ENCODE peak calls at places on chromosomes 13 and 19, in nine cellular contexts. One of them, this sample, is unnamed.

GRCh38 chr19:46482645-46483044 is 11.3 kb upstream of the PNMA8A start:
- DNase-seq in cardiac muscle cell: peak
- DNase-seq in activated B cell treated with CpG ODN at 0.5 μM for 24 hours: no peak
- DNase-seq in astrocyte of the cerebellum: no peak
- DNase-seq in astrocyte of the spinal cord: no peak
- DNase-seq in osteocyte: no peak
- DNase-seq in RWPE1: no peak
- DNase-seq in breast epithelium: no peak
- DNase-seq in omental fat pad: no peak
- DNase-seq in this sample: no peak

GRCh38 chr13:114248011-114248410 is 13.3 kb downstream of the CDC16 start:
- DNase-seq in cardiac muscle cell: no peak
- DNase-seq in activated B cell treated with CpG ODN at 0.5 μM for 24 hours: no peak
- DNase-seq in astrocyte of the cerebellum: peak
- DNase-seq in astrocyte of the spinal cord: peak
- DNase-seq in osteocyte: no peak
- DNase-seq in RWPE1: no peak
- DNase-seq in breast epithelium: no peak
- DNase-seq in omental fat pad: no peak
- DNase-seq in this sample: no peak

GRCh38 chr13:73399347-73400216 is 340.8 kb downstream of the KLF5 start:
- DNase-seq in cardiac muscle cell: no peak
- DNase-seq in activated B cell treated with CpG ODN at 0.5 μM for 24 hours: no peak
- DNase-seq in astrocyte of the cerebellum: no peak
- DNase-seq in astrocyte of the spinal cord: no peak
- DNase-seq in osteocyte: no peak
- DNase-seq in RWPE1: no peak
- DNase-seq in breast epithelium: no peak
- DNase-seq in omental fat pad: no peak
- DNase-seq in this sample: no peak

GRCh38 chr13:113664751-113665581 is 2.1 kb upstream of the GRK1 start:
- DNase-seq in cardiac muscle cell: no peak
- DNase-seq in activated B cell treated with CpG ODN at 0.5 μM for 24 hours: peak
- DNase-seq in astrocyte of the cerebellum: no peak
- DNase-seq in astrocyte of the spinal cord: no peak
- DNase-seq in osteocyte: no peak
- DNase-seq in RWPE1: no peak
- DNase-seq in breast epithelium: peak
- DNase-seq in omental fat pad: no peak
- DNase-seq in this sample: peak

GRCh38 chr13:91817250-91817649 is 418.8 kb downstream of the GPC5 start:
- DNase-seq in cardiac muscle cell: peak
- DNase-seq in activated B cell treated with CpG ODN at 0.5 μM for 24 hours: no peak
- DNase-seq in astrocyte of the cerebellum: no peak
- DNase-seq in astrocyte of the spinal cord: peak
- DNase-seq in osteocyte: no peak
- DNase-seq in RWPE1: no peak
- DNase-seq in breast epithelium: no peak
- DNase-seq in omental fat pad: no peak
- DNase-seq in this sample: no peak

GRCh38 chr13:100362371-100362770 is 226.2 kb downstream of the GGACT start:
- DNase-seq in cardiac muscle cell: no peak
- DNase-seq in activated B cell treated with CpG ODN at 0.5 μM for 24 hours: no peak
- DNase-seq in astrocyte of the cerebellum: no peak
- DNase-seq in astrocyte of the spinal cord: no peak
- DNase-seq in osteocyte: no peak
- DNase-seq in RWPE1: no peak
- DNase-seq in breast epithelium: no peak
- DNase-seq in omental fat pad: no peak
- DNase-seq in this sample: no peak

GRCh38 chr13:35208587-35208986 is 266.5 kb downstream of the NBEA start:
- DNase-seq in cardiac muscle cell: no peak
- DNase-seq in activated B cell treated with CpG ODN at 0.5 μM for 24 hours: no peak
- DNase-seq in astrocyte of the cerebellum: no peak
- DNase-seq in astrocyte of the spinal cord: no peak
- DNase-seq in osteocyte: no peak
- DNase-seq in RWPE1: no peak
- DNase-seq in breast epithelium: no peak
- DNase-seq in omental fat pad: no peak
- DNase-seq in this sample: no peak

GRCh38 chr19:370641-371330 is 26.2 kb upstream of the MIER2 start:
- DNase-seq in cardiac muscle cell: no peak
- DNase-seq in activated B cell treated with CpG ODN at 0.5 μM for 24 hours: no peak
- DNase-seq in astrocyte of the cerebellum: no peak
- DNase-seq in astrocyte of the spinal cord: no peak
- DNase-seq in osteocyte: peak
- DNase-seq in RWPE1: no peak
- DNase-seq in breast epithelium: no peak
- DNase-seq in omental fat pad: no peak
- DNase-seq in this sample: peak

GRCh38 chr13:82330499-82330898 is 1551.8 kb downstream of the SLITRK1 start:
- DNase-seq in cardiac muscle cell: peak
- DNase-seq in activated B cell treated with CpG ODN at 0.5 μM for 24 hours: no peak
- DNase-seq in astrocyte of the cerebellum: no peak
- DNase-seq in astrocyte of the spinal cord: peak
- DNase-seq in osteocyte: no peak
- DNase-seq in RWPE1: no peak
- DNase-seq in breast epithelium: no peak
- DNase-seq in omental fat pad: no peak
- DNase-seq in this sample: no peak

GRCh38 chr19:1672038-1672768 is 19.8 kb upstream of the TCF3 start:
- DNase-seq in cardiac muscle cell: peak
- DNase-seq in activated B cell treated with CpG ODN at 0.5 μM for 24 hours: peak
- DNase-seq in astrocyte of the cerebellum: no peak
- DNase-seq in astrocyte of the spinal cord: no peak
- DNase-seq in osteocyte: no peak
- DNase-seq in RWPE1: peak
- DNase-seq in breast epithelium: no peak
- DNase-seq in omental fat pad: no peak
- DNase-seq in this sample: no peak
- TF ChIP-seq CTCF in cardiac muscle cell: peak
- TF ChIP-seq CTCF in activated B cell treated with CpG ODN at 0.5 μM for 24 hours: no peak
- TF ChIP-seq CTCF in astrocyte of the cerebellum: peak
- TF ChIP-seq CTCF in astrocyte of the spinal cord: peak
- TF ChIP-seq CTCF in osteocyte: peak
- TF ChIP-seq CTCF in RWPE1: peak
- TF ChIP-seq CTCF in breast epithelium: no peak
- TF ChIP-seq CTCF in omental fat pad: no peak
- TF ChIP-seq CTCF in this sample: peak

GRCh38 chr19:40136818-40137217 is 46.1 kb upstream of the ZNF780A start:
- DNase-seq in cardiac muscle cell: no peak
- DNase-seq in activated B cell treated with CpG ODN at 0.5 μM for 24 hours: no peak
- DNase-seq in astrocyte of the cerebellum: no peak
- DNase-seq in astrocyte of the spinal cord: no peak
- DNase-seq in osteocyte: no peak
- DNase-seq in RWPE1: no peak
- DNase-seq in breast epithelium: no peak
- DNase-seq in omental fat pad: no peak
- DNase-seq in this sample: no peak
- TF ChIP-seq CTCF in cardiac muscle cell: no peak
- TF ChIP-seq CTCF in activated B cell treated with CpG ODN at 0.5 μM for 24 hours: no peak
- TF ChIP-seq CTCF in astrocyte of the cerebellum: no peak
- TF ChIP-seq CTCF in astrocyte of the spinal cord: no peak
- TF ChIP-seq CTCF in osteocyte: no peak
- TF ChIP-seq CTCF in RWPE1: no peak
- TF ChIP-seq CTCF in breast epithelium: no peak
- TF ChIP-seq CTCF in omental fat pad: no peak
- TF ChIP-seq CTCF in this sample: no peak

DNA sequence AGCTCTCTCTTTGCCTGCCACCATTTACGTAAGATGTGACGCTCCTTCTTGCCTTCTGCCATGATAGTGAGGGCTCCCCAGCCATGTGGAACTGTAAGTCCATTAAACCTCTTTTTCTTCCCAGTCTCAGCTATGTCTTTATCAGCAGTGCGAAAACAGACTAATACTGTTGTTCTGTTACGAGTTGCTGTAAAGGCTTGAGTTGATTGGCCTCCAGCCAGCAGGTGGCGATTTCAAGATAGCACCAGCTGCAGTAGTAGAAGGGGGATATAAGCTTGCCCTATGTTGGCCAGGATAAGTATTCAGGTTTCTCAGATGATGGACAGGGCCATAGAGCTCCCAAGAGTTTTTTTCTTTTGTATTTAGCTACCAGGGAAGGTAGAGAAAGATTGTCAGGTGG is 385.5 kb downstream of the MZT1 start:
- DNase-seq in cardiac muscle cell: no peak
- DNase-seq in activated B cell treated with CpG ODN at 0.5 μM for 24 hours: no peak
- DNase-seq in astrocyte of the cerebellum: no peak
- DNase-seq in astrocyte of the spinal cord: no peak
- DNase-seq in osteocyte: no peak
- DNase-seq in RWPE1: no peak
- DNase-seq in breast epithelium: no peak
- DNase-seq in omental fat pad: no peak
- DNase-seq in this sample: no peak
- TF ChIP-seq CTCF in cardiac muscle cell: no peak
- TF ChIP-seq CTCF in activated B cell treated with CpG ODN at 0.5 μM for 24 hours: no peak
- TF ChIP-seq CTCF in astrocyte of the cerebellum: no peak
- TF ChIP-seq CTCF in astrocyte of the spinal cord: no peak
- TF ChIP-seq CTCF in osteocyte: no peak
- TF ChIP-seq CTCF in RWPE1: no peak
- TF ChIP-seq CTCF in breast epithelium: no peak
- TF ChIP-seq CTCF in omental fat pad: no peak
- TF ChIP-seq CTCF in this sample: no peak

GRCh38 chr13:58994778-58995177 is 1169.0 kb downstream of the DIAPH3 start:
- DNase-seq in cardiac muscle cell: no peak
- DNase-seq in activated B cell treated with CpG ODN at 0.5 μM for 24 hours: no peak
- DNase-seq in astrocyte of the cerebellum: no peak
- DNase-seq in astrocyte of the spinal cord: no peak
- DNase-seq in osteocyte: no peak
- DNase-seq in RWPE1: no peak
- DNase-seq in breast epithelium: no peak
- DNase-seq in omental fat pad: no peak
- DNase-seq in this sample: no peak
- TF ChIP-seq CTCF in cardiac muscle cell: peak
- TF ChIP-seq CTCF in activated B cell treated with CpG ODN at 0.5 μM for 24 hours: no peak
- TF ChIP-seq CTCF in astrocyte of the cerebellum: peak
- TF ChIP-seq CTCF in astrocyte of the spinal cord: peak
- TF ChIP-seq CTCF in osteocyte: peak
- TF ChIP-seq CTCF in RWPE1: no peak
- TF ChIP-seq CTCF in breast epithelium: no peak
- TF ChIP-seq CTCF in omental fat pad: no peak
- TF ChIP-seq CTCF in this sample: peak

GRCh38 chr19:9566729-9567128 is 17.6 kb downstream of the ZNF121 start:
- DNase-seq in cardiac muscle cell: no peak
- DNase-seq in activated B cell treated with CpG ODN at 0.5 μM for 24 hours: no peak
- DNase-seq in astrocyte of the cerebellum: no peak
- DNase-seq in astrocyte of the spinal cord: peak
- DNase-seq in osteocyte: no peak
- DNase-seq in RWPE1: no peak
- DNase-seq in breast epithelium: no peak
- DNase-seq in omental fat pad: no peak
- DNase-seq in this sample: no peak
- TF ChIP-seq CTCF in cardiac muscle cell: no peak
- TF ChIP-seq CTCF in activated B cell treated with CpG ODN at 0.5 μM for 24 hours: no peak
- TF ChIP-seq CTCF in astrocyte of the cerebellum: no peak
- TF ChIP-seq CTCF in astrocyte of the spinal cord: peak
- TF ChIP-seq CTCF in osteocyte: no peak
- TF ChIP-seq CTCF in RWPE1: no peak
- TF ChIP-seq CTCF in breast epithelium: no peak
- TF ChIP-seq CTCF in omental fat pad: no peak
- TF ChIP-seq CTCF in this sample: peak

DNA sequence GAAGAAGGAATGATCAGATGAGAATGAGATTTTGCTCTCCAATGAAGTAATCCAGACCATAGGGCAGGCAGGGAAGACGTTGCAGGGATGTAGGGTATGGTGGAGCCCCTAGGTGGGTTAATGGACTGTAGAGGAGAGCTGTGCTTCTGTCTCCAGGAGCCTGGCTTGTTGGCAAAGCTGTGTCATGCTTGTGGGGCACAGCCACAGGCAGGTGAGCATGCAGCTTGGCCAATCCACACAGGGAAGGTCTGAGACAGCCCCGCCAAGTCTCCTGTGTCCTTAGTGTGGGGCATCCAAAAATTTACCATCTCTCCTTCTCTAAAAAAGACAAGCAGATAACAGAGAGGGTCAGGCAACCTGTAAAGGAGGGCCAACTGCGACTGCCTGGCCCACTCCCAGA is 71.4 kb upstream of the FLT1 start:
- DNase-seq in cardiac muscle cell: no peak
- DNase-seq in activated B cell treated with CpG ODN at 0.5 μM for 24 hours: no peak
- DNase-seq in astrocyte of the cerebellum: no peak
- DNase-seq in astrocyte of the spinal cord: no peak
- DNase-seq in osteocyte: no peak
- DNase-seq in RWPE1: no peak
- DNase-seq in breast epithelium: no peak
- DNase-seq in omental fat pad: no peak
- DNase-seq in this sample: no peak
- TF ChIP-seq CTCF in cardiac muscle cell: no peak
- TF ChIP-seq CTCF in activated B cell treated with CpG ODN at 0.5 μM for 24 hours: no peak
- TF ChIP-seq CTCF in astrocyte of the cerebellum: no peak
- TF ChIP-seq CTCF in astrocyte of the spinal cord: no peak
- TF ChIP-seq CTCF in osteocyte: no peak
- TF ChIP-seq CTCF in RWPE1: no peak
- TF ChIP-seq CTCF in breast epithelium: no peak
- TF ChIP-seq CTCF in omental fat pad: no peak
- TF ChIP-seq CTCF in this sample: no peak

GRCh38 chr19:17420267-17420924 is 549 bp downstream of the MVB12A start:
- DNase-seq in cardiac muscle cell: peak
- DNase-seq in activated B cell treated with CpG ODN at 0.5 μM for 24 hours: peak
- DNase-seq in astrocyte of the cerebellum: no peak
- DNase-seq in astrocyte of the spinal cord: peak
- DNase-seq in osteocyte: no peak
- DNase-seq in RWPE1: peak
- DNase-seq in breast epithelium: no peak
- DNase-seq in omental fat pad: no peak
- DNase-seq in this sample: no peak
- TF ChIP-seq CTCF in cardiac muscle cell: peak
- TF ChIP-seq CTCF in activated B cell treated with CpG ODN at 0.5 μM for 24 hours: no peak
- TF ChIP-seq CTCF in astrocyte of the cerebellum: peak
- TF ChIP-seq CTCF in astrocyte of the spinal cord: no peak
- TF ChIP-seq CTCF in osteocyte: no peak
- TF ChIP-seq CTCF in RWPE1: no peak
- TF ChIP-seq CTCF in breast epithelium: no peak
- TF ChIP-seq CTCF in omental fat pad: no peak
- TF ChIP-seq CTCF in this sample: no peak

GRCh38 chr13:64877176-64877575 is 2353.0 kb downstream of the PCDH9 start:
- DNase-seq in cardiac muscle cell: no peak
- DNase-seq in activated B cell treated with CpG ODN at 0.5 μM for 24 hours: no peak
- DNase-seq in astrocyte of the cerebellum: no peak
- DNase-seq in astrocyte of the spinal cord: no peak
- DNase-seq in osteocyte: no peak
- DNase-seq in RWPE1: no peak
- DNase-seq in breast epithelium: no peak
- DNase-seq in omental fat pad: no peak
- DNase-seq in this sample: no peak
- TF ChIP-seq CTCF in cardiac muscle cell: no peak
- TF ChIP-seq CTCF in activated B cell treated with CpG ODN at 0.5 μM for 24 hours: no peak
- TF ChIP-seq CTCF in astrocyte of the cerebellum: no peak
- TF ChIP-seq CTCF in astrocyte of the spinal cord: no peak
- TF ChIP-seq CTCF in osteocyte: no peak
- TF ChIP-seq CTCF in RWPE1: no peak
- TF ChIP-seq CTCF in breast epithelium: no peak
- TF ChIP-seq CTCF in omental fat pad: no peak
- TF ChIP-seq CTCF in this sample: no peak

DNA sequence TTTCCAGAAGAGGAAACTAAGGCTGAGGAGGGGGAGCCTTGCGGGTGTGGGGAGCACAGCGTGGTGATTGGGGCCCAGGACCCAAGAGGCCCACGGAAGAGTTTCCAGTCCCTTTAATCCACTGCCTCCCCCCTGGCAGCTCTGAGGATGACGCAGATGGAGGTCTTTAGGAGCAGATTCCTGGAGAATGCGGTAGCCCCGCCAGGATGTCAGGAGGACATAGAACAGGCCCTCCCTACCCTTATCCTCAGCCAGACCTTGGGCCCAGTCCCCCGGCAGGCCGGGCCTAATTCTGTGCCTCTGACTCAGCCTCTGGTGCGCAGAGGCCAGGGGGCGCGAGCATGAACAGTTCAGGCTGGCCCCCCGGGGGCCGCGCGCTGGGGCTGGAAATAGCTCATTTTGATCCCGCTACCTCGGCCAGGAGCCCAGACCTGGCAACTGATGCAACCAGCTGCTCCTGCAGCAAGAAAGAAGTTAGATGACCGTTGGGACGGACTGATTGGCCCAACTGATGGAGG is 461 bp upstream of the HSPB6 start:
- DNase-seq in cardiac muscle cell: peak
- DNase-seq in activated B cell treated with CpG ODN at 0.5 μM for 24 hours: no peak
- DNase-seq in astrocyte of the cerebellum: peak
- DNase-seq in astrocyte of the spinal cord: peak
- DNase-seq in osteocyte: peak
- DNase-seq in RWPE1: no peak
- DNase-seq in breast epithelium: no peak
- DNase-seq in omental fat pad: peak
- DNase-seq in this sample: no peak
- TF ChIP-seq CTCF in cardiac muscle cell: peak
- TF ChIP-seq CTCF in activated B cell treated with CpG ODN at 0.5 μM for 24 hours: no peak
- TF ChIP-seq CTCF in astrocyte of the cerebellum: no peak
- TF ChIP-seq CTCF in astrocyte of the spinal cord: no peak
- TF ChIP-seq CTCF in osteocyte: no peak
- TF ChIP-seq CTCF in RWPE1: no peak
- TF ChIP-seq CTCF in breast epithelium: no peak
- TF ChIP-seq CTCF in omental fat pad: no peak
- TF ChIP-seq CTCF in this sample: no peak